ENCODE peak calls at places on chromosomes 13 and 19, in six cellular contexts. X is amniotic stem cell, D is psoas muscle, F is endothelial cell, K is GM04503, M is RKO. P is an unnamed sample.

GRCh38 chr13:41610426-41610825 is 153.1 kb downstream of the RGCC start:
- DNase-seq in X (no peak), D (peak), F (no peak), K (peak), M (no peak), P (peak)

GRCh38 chr13:106173346-106173745 is 362.1 kb downstream of the EFNB2 start:
- DNase-seq in X (no peak), D (no peak), F (no peak), K (no peak), M (no peak), P (no peak)

GRCh38 chr19:46404039-46404883 is 9.1 kb downstream of the CCDC8 start:
- DNase-seq in X (no peak), D (peak), F (peak), K (no peak), M (peak), P (peak)

GRCh38 chr19:12840091-12841079 is 2.1 kb downstream of the MAST1 start:
- DNase-seq in X (peak), D (peak), F (peak), K (no peak), M (peak), P (peak)

GRCh38 chr13:44365008-44365407 is 8.6 kb upstream of the SERP2 start:
- DNase-seq in X (no peak), D (no peak), F (no peak), K (no peak), M (no peak), P (no peak)

GRCh38 chr13:28489536-28489935 is 5.4 kb downstream of the FLT1 start:
- DNase-seq in X (no peak), D (no peak), F (no peak), K (no peak), M (no peak), P (no peak)

GRCh38 chr13:113366031-113366588 is 2.2 kb upstream of the GRTP1 start:
- DNase-seq in X (no peak), D (no peak), F (no peak), K (no peak), M (no peak), P (no peak)

GRCh38 chr13:40517486-40518311 is 148.7 kb downstream of the FOXO1 start:
- DNase-seq in X (no peak), D (no peak), F (no peak), K (no peak), M (no peak), P (no peak)

GRCh38 chr19:52692431-52693008 is 42.3 kb downstream of the ZNF611 start:
- DNase-seq in X (no peak), D (no peak), F (no peak), K (no peak), M (no peak), P (no peak)

GRCh38 chr19:9941646-9942045 is 5.3 kb upstream of the OLFM2 start:
- DNase-seq in X (no peak), D (no peak), F (no peak), K (no peak), M (no peak), P (no peak)

GRCh38 chr13:31201341-31202024 is 1.7 kb downstream of the B3GLCT start:
- DNase-seq in X (no peak), D (peak), F (no peak), K (no peak), M (peak), P (peak)

GRCh38 chr13:40993119-40993518 is 26.0 kb downstream of the ELF1 start:
- DNase-seq in X (no peak), D (no peak), F (peak), K (no peak), M (no peak), P (no peak)

GRCh38 chr19:47742636-47743035 is 2.7 kb upstream of the NOP53 start:
- DNase-seq in X (no peak), D (no peak), F (no peak), K (no peak), M (no peak), P (no peak)

GRCh38 chr13:47249296-47249695 is 352.4 kb upstream of the HTR2A start:
- DNase-seq in X (no peak), D (no peak), F (no peak), K (no peak), M (no peak), P (no peak)

GRCh38 chr19:3556978-3557460 is 367 bp downstream of the MFSD12 start:
- DNase-seq in X (peak), D (peak), F (no peak), K (no peak), M (peak), P (peak)

GRCh38 chr13:100673376-100673830 is 1.2 kb downstream of the TMTC4 start:
- DNase-seq in X (no peak), D (no peak), F (peak), K (no peak), M (no peak), P (peak)

GRCh38 chr13:90375851-90376250 is 971.6 kb upstream of the MIR17HG start:
- DNase-seq in X (no peak), D (no peak), F (no peak), K (no peak), M (no peak), P (no peak)

GRCh38 chr19:12448808-12449207 is 8.0 kb upstream of the ZNF443 start:
- DNase-seq in X (no peak), D (no peak), F (no peak), K (no peak), M (no peak), P (no peak)

GRCh38 chr19:7540761-7541480 is 5.4 kb downstream of the PNPLA6 start:
- DNase-seq in X (no peak), D (no peak), F (no peak), K (no peak), M (peak), P (no peak)

GRCh38 chr13:113856716-113857065 is 7.2 kb downstream of the GAS6 start:
- DNase-seq in X (no peak), D (peak), F (no peak), K (no peak), M (no peak), P (peak)

GRCh38 chr13:43329702-43330101 is 306.3 kb downstream of the DNAJC15 start:
- DNase-seq in X (no peak), D (no peak), F (no peak), K (no peak), M (no peak), P (no peak)

GRCh38 chr13:68481130-68481529 is 1251.0 kb upstream of the PCDH9 start:
- DNase-seq in X (no peak), D (no peak), F (no peak), K (no peak), M (no peak), P (peak)

P was measured in right cardiac atrium.